ENCODE peak calls at places on chromosomes 7 and 10, in four cellular contexts. H is GM12878, T is H1, R is K562. K is an unnamed sample.
A peak's percentile ranks its signal among the peaks of the same experiment; 100 is the strongest.

GRCh38 chr7:96747413-96747940 is 37.8 kb upstream of the SEM1 start:
- DNase-seq in H (no peak), T (no peak), R (no peak), K (no peak)

GRCh38 chr10:88728107-88728763 is 22.2 kb downstream of the LIPK start:
- DNase-seq in R (no peak), T (peak; percentile 99), H (no peak), K (no peak)

GRCh38 chr10:28631896-28632596 is 45.3 kb upstream of the BAMBI start:
- DNase-seq in T (no peak), R (no peak), H (no peak), K (peak; percentile 31)

GRCh38 chr10:96124230-96125141 is 5.6 kb upstream of the ZNF518A start:
- DNase-seq in T (peak; percentile 69), H (no peak), R (peak; percentile 73), K (peak; percentile 36)

GRCh38 chr7:74157605-74158004 is 16.6 kb upstream of the EIF4H start:
- DNase-seq in H (no peak), R (no peak), T (no peak), K (no peak)

GRCh38 chr7:5559586-5559985 is 136.0 kb upstream of the TNRC18 start:
- DNase-seq in H (no peak), R (peak; percentile 3), T (no peak), K (no peak)

GRCh38 chr7:106050002-106050742 is 61.9 kb downstream of the SYPL1 start:
- DNase-seq in T (no peak), H (no peak), R (no peak), K (peak; percentile 59)

GRCh38 chr7:112420236-112420945 is 29.9 kb upstream of the IFRD1 start:
- DNase-seq in H (no peak), T (no peak), R (no peak), K (peak; percentile 6)

GRCh38 chr10:12847361-12847975 is 154.0 kb downstream of the CCDC3 start:
- DNase-seq in T (peak; percentile 96), H (no peak), R (peak; percentile 46), K (no peak)

GRCh38 chr7:1669954-1670893 is at the start of gene ELFN1:
- DNase-seq in R (peak; percentile 65), T (peak; percentile 82), H (no peak), K (peak; percentile 36)

GRCh38 chr7:128265906-128266300 is 24.8 kb downstream of the LEP start:
- DNase-seq in H (no peak), R (no peak), T (no peak), K (no peak)

GRCh38 chr7:85469446-85469970 is 282.7 kb upstream of the SEMA3D start:
- DNase-seq in R (no peak), H (no peak), T (no peak), K (peak; percentile 20)

GRCh38 chr10:88071814-88072380 is 208.5 kb downstream of the PTEN start:
- DNase-seq in H (no peak), R (no peak), T (no peak), K (no peak)

GRCh38 chr10:110845372-110845755 is 26.4 kb upstream of the PDCD4 start:
- DNase-seq in H (no peak), R (no peak), T (no peak), K (no peak)

GRCh38 chr10:11397980-11398580 is 213.4 kb downstream of the USP6NL start:
- DNase-seq in T (no peak), H (no peak), R (no peak), K (peak; percentile 5)

GRCh38 chr7:9719303-9719702 is 1254.4 kb upstream of the PHF14 start:
- DNase-seq in T (no peak), H (no peak), R (no peak), K (no peak)

GRCh38 chr7:19404912-19405329 is 259.7 kb upstream of the FERD3L start:
- DNase-seq in H (no peak), T (no peak), R (no peak), K (peak; percentile 99)

GRCh38 chr7:35749548-35749947 is 51.3 kb upstream of the SEPTIN7 start:
- DNase-seq in T (no peak), R (no peak), H (no peak), K (peak; percentile 23)

GRCh38 chr10:16887565-16887964 is 70.3 kb upstream of the RSU1 start:
- DNase-seq in R (no peak), H (no peak), T (no peak), K (peak; percentile 93)

GRCh38 chr10:93993782-93994668 is at the start of gene PLCE1:
- DNase-seq in R (peak; percentile 64), T (peak; percentile 62), H (no peak), K (peak; percentile 19)

GRCh38 chr10:104330168-104331117 is 7.8 kb downstream of the ITPRIP start:
- DNase-seq in T (no peak), R (no peak), H (no peak), K (peak; percentile 93)

GRCh38 chr10:49071221-49071761 is 44.0 kb downstream of the VSTM4 start:
- DNase-seq in H (no peak), T (peak; percentile 16), R (no peak), K (peak; percentile 32)

GRCh38 chr7:94276797-94277196 is 117.9 kb upstream of the COL1A2 start:
- DNase-seq in R (no peak), H (no peak), T (no peak), K (peak; percentile 59)

GRCh38 chr10:35326466-35327235 is 9.7 kb upstream of the CCNY start:
- DNase-seq in T (no peak), R (no peak), H (no peak), K (peak; percentile 73)

GRCh38 chr7:50837965-50838364 is 55.3 kb upstream of the GRB10 start:
- DNase-seq in R (no peak), T (no peak), H (no peak), K (peak; percentile 89)

GRCh38 chr10:49281461-49281860 is 17.5 kb upstream of the C10orf71 start:
- DNase-seq in R (peak; percentile 65), T (peak; percentile 93), H (no peak), K (no peak)

GRCh38 chr7:111086532-111086931 is 4.4 kb upstream of the LRRN3 start:
- DNase-seq in T (no peak), H (no peak), R (no peak), K (peak; percentile 16)

GRCh38 chr7:144086730-144087129 is 652 bp downstream of the OR2A12 start:
- DNase-seq in T (no peak), H (no peak), R (no peak), K (no peak)

GRCh38 chr10:98963608-98964007 is 272.0 kb downstream of the HPSE2 start:
- DNase-seq in H (no peak), T (no peak), R (peak; percentile 5), K (peak; percentile 53)

GRCh38 chr10:77409697-77410471 is 227.7 kb downstream of the KCNMA1 start:
- DNase-seq in T (no peak), R (no peak), H (no peak), K (no peak)

GRCh38 chr7:98569606-98570337 is 47.3 kb upstream of the NPTX2 start:
- DNase-seq in R (no peak), T (no peak), H (no peak), K (no peak)

GRCh38 chr7:80830000-80830399 is 88.9 kb downstream of the SEMA3C start:
- DNase-seq in R (no peak), H (no peak), T (no peak), K (no peak)

GRCh38 chr7:137221467-137221866 is 122.1 kb downstream of the PTN start:
- DNase-seq in T (no peak), R (no peak), H (no peak), K (no peak)

GRCh38 chr7:131424219-131424822 is 96.6 kb downstream of the MKLN1 start:
- DNase-seq in T (no peak), R (no peak), H (peak; percentile 4), K (peak; percentile 58)

GRCh38 chr10:68171539-68172080 is 60.3 kb downstream of the ATOH7 start:
- DNase-seq in H (no peak), T (no peak), R (no peak), K (no peak)

GRCh38 chr7:17305387-17306171 is 7.1 kb downstream of the AHR start:
- DNase-seq in T (no peak), R (no peak), H (no peak), K (no peak)

GRCh38 chr7:124074007-124074406 is 41.1 kb upstream of the TMEM229A start:
- DNase-seq in R (no peak), H (no peak), T (no peak), K (peak; percentile 8)

GRCh38 chr7:78562191-78562590 is 763.6 kb downstream of the PHTF2 start:
- DNase-seq in R (no peak), T (no peak), H (no peak), K (peak; percentile 50)
- TF ChIP-seq CHD1 in R (no peak), T (no peak), H (no peak), K (no peak)

GRCh38 chr7:27242580-27243339 is at the start of gene EVX1:
- DNase-seq in R (no peak), H (no peak), T (peak; percentile 72), K (peak; percentile 8)
- TF ChIP-seq CHD1 in R (no peak), H (no peak), T (no peak), K (no peak)

GRCh38 chr7:3042301-3042700 is 1.4 kb downstream of the CARD11 start:
- DNase-seq in H (no peak), T (no peak), R (no peak), K (no peak)

GRCh38 chr7:3037259-3037658 is 6.4 kb downstream of the CARD11 start:
- DNase-seq in H (no peak), R (no peak), T (no peak), K (no peak)

GRCh38 chr7:3043544-3044395 is at the start of gene CARD11:
- DNase-seq in T (peak; percentile 63), H (no peak), R (peak; percentile 69), K (no peak)

GRCh38 chr7:3039787-3040186 is 3.9 kb downstream of the CARD11 start:
- DNase-seq in H (no peak), T (no peak), R (no peak), K (no peak)

DNA sequence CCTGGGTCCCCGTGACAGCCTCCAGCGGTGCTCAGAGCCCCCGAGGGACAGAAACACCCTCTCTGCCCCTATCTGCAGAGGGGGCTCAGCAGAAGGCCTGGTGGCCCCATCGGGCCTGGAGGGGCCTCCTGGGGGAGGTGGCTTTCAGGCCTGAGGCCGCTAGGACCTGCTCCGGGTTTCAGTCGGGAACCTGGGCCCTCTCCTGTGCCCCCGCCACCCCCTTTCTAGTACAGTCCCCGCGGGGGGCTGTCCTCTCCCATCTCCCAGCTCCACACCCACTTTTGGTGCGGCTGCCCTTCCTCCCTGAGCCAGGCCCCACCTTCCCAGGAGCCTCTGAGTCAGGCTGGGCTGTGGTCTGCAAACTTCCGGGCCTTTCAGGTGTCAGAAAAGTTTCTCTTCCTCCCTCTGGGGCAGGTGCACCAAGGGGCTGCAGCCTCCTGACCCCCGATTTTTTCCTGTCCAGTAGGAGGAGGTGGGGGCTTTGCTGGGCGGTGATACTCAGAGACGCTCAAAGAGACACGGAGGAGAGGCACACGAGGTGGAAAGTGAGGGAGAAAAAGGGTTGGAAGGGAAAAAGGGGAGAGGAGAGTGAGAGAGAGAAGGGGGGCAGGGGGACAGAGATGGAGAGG is 692 bp downstream of the CARD11 start:
- DNase-seq in R (peak; percentile 71), H (no peak), T (peak; percentile 63), K (no peak)
- TF ChIP-seq CHD1 in R (no peak), H (peak; percentile 20), T (no peak), K (no peak)

GRCh38 chr7:121397832-121398231 is 1.7 kb upstream of the FAM3C start:
- DNase-seq in H (no peak), R (no peak), T (no peak), K (no peak)

GRCh38 chr7:121395961-121396757 is at the start of gene FAM3C:
- DNase-seq in T (peak; percentile 92), H (peak; percentile 53), R (peak; percentile 99), K (peak; percentile 88)

GRCh38 chr7:121397346-121397745 is 1.2 kb upstream of the FAM3C start:
- DNase-seq in R (no peak), T (no peak), H (no peak), K (no peak)

GRCh38 chr7:121395494-121395960 is 581 bp downstream of the FAM3C start:
- DNase-seq in T (no peak), R (no peak), H (no peak), K (peak; percentile 13)

GRCh38 chr7:121398246-121398645 is 2.1 kb upstream of the FAM3C start:
- DNase-seq in R (no peak), H (no peak), T (no peak), K (no peak)
- TF ChIP-seq CHD1 in R (no peak), H (no peak), T (no peak), K (no peak)

K was measured in IMR-90.